ENCODE peak calls at places on chromosomes 6 and 20, in six cellular contexts. P, Q, R, D, H and T are unnamed samples.

GRCh38 chr6:150320450-150320849 is 48.4 kb upstream of the IYD start:
- DNase-seq in Q (no peak), P (no peak), R (no peak), D (no peak), H (no peak), T (no peak)

GRCh38 chr6:9398794-9399373 is 963.5 kb upstream of the SLC35B3 start:
- DNase-seq in H (peak), D (no peak), P (no peak), R (no peak), Q (no peak), T (no peak)

GRCh38 chr6:138297761-138298298 is 79.5 kb upstream of the PBOV1 start:
- DNase-seq in D (no peak), R (no peak), H (no peak), P (no peak), Q (peak), T (no peak)

GRCh38 chr6:116314218-116314617 is 34.5 kb upstream of the TSPYL1 start:
- DNase-seq in P (no peak), D (no peak), Q (no peak), R (no peak), H (no peak), T (no peak)

GRCh38 chr6:108627692-108628565 is 67.2 kb downstream of the FOXO3 start:
- DNase-seq in P (no peak), D (no peak), H (no peak), R (no peak), Q (no peak), T (no peak)

GRCh38 chr6:46184114-46184513 is 13.3 kb upstream of the ENPP5 start:
- DNase-seq in Q (no peak), H (no peak), P (no peak), R (no peak), D (no peak), T (no peak)

GRCh38 chr6:151291145-151292055 is 51.6 kb downstream of the AKAP12 start:
- DNase-seq in P (peak), H (peak), Q (no peak), R (no peak), D (no peak), T (peak)

GRCh38 chr20:25272223-25273000 is 24.5 kb downstream of the PYGB start:
- DNase-seq in R (peak), D (no peak), Q (no peak), P (peak), H (no peak), T (peak)

GRCh38 chr20:15917333-15917732 is 655.9 kb downstream of the KIF16B start:
- DNase-seq in D (no peak), R (no peak), P (no peak), H (no peak), Q (no peak), T (no peak)

GRCh38 chr6:766625-767024 is 73.7 kb upstream of the EXOC2 start:
- DNase-seq in P (no peak), D (no peak), H (no peak), Q (no peak), R (no peak), T (no peak)

GRCh38 chr6:159761135-159761872 is 541 bp upstream of the ACAT2 start:
- DNase-seq in P (peak), H (peak), Q (peak), R (peak), D (peak), T (peak)
- TF ChIP-seq EP300 in P (no peak), H (no peak), Q (no peak), R (no peak), D (no peak), T (no peak)

DNA sequence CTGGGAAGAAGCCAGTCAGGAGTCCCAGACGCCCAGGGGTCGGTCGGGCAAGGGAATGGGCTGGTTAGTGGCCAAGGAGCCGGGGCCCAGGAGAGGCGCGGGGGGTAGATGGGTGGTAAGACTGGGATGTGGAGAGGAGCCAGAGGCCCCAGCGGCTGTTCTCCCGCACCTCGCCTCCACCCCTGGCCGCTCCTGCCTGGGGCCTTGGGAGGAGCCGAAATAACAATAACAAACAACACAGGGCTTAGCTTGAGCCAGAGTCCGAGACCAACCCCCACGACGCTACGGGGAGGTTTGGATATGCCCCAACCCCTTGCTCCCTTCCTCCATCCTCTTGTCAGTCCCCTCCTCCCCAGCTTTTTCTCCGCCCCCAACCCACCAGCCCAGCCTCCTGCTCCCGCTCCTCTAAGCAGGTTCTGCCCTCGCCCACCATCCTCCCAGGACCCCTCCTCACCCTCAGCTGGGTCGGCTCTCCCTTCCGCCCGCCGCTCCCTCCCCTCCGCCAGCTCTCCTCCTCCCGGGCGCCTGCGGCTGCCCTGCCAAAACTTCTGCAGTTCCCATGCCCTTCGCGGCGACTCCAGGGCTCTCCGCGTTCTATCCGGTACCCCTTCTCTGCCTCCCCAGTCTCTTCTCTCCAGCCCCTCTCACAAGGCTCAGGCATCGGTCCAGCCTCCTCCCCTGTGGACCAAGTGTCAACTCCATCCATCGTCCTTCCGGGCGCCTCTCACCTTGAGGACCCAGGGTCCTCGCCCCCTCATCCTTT is 1.1 kb downstream of the RNF39 start:
- DNase-seq in Q (no peak), H (peak), D (no peak), R (peak), P (no peak), T (no peak)
- TF ChIP-seq POLR2AphosphoS5 in Q (no peak), H (no peak), D (no peak), R (no peak), P (no peak), T (no peak)

GRCh38 chr6:33738153-33738552 is 8.6 kb downstream of the IP6K3 start:
- DNase-seq in R (no peak), D (no peak), Q (no peak), H (no peak), P (no peak), T (peak)
- H3K4me3 ChIP-seq in R (no peak), D (no peak), Q (no peak), H (no peak), P (no peak), T (no peak)

GRCh38 chr6:24768361-24768760 is 6.4 kb upstream of the GMNN start:
- DNase-seq in P (no peak), D (no peak), R (no peak), H (no peak), Q (no peak), T (no peak)
- TF ChIP-seq EP300 in P (no peak), D (no peak), R (no peak), H (no peak), Q (no peak), T (no peak)